ENCODE peak calls at places on chromosomes 16 and 17, in four cellular contexts. C is activated T-helper 1 cell treated with anti-CD3 and anti-CD28 coated beads, Interleukin-12 subunit alpha, Interleukin-12 subunit beta, Interleukin-2, Interleukin-4 antibody, amounts not matched to agents 30 ng/mL and 10 ng/mL and 1 ng/mL, durations not matched to agents 14 hours and 24 hours and 36 hours; P is AG08395; R is NCI-H1436 treated with DMSO at 0.1 percent for 48 hours. G is an unnamed sample.

GRCh38 chr17:20063665-20064648 is 54.8 kb downstream of the SPECC1 start:
- DNase-seq in R (no peak), P (peak), C (no peak), G (peak)

GRCh38 chr17:10033449-10033848 is 128.4 kb upstream of the RCVRN start:
- DNase-seq in C (no peak), P (no peak), R (no peak), G (no peak)

GRCh38 chr16:19696312-19696711 is 21.7 kb downstream of the KNOP1 start:
- DNase-seq in C (no peak), R (no peak), P (peak), G (no peak)

GRCh38 chr16:2475413-2476344 is 752 bp downstream of the TBC1D24 start:
- DNase-seq in P (no peak), R (no peak), C (no peak), G (no peak)

GRCh38 chr17:14670861-14671260 is 370.0 kb downstream of the HS3ST3B1 start:
- DNase-seq in R (no peak), P (no peak), C (no peak), G (peak)

GRCh38 chr16:86491643-86492030 is 18.7 kb upstream of the FOXF1 start:
- DNase-seq in P (no peak), R (no peak), C (no peak), G (no peak)

GRCh38 chr17:40832840-40833239 is 10.4 kb upstream of the KRT10 start:
- DNase-seq in R (no peak), P (no peak), C (no peak), G (no peak)

GRCh38 chr17:43601280-43602050 is 55.3 kb upstream of the ETV4 start:
- DNase-seq in R (no peak), P (no peak), C (no peak), G (no peak)

GRCh38 chr17:56548661-56549060 is 44.8 kb upstream of the NOG start:
- DNase-seq in C (no peak), R (no peak), P (no peak), G (no peak)

GRCh38 chr16:839643-840408 is 39.3 kb upstream of the GNG13 start:
- DNase-seq in R (no peak), P (no peak), C (no peak), G (no peak)

GRCh38 chr16:58820359-58820758 is 86.2 kb upstream of the GOT2 start:
- DNase-seq in C (no peak), P (no peak), R (no peak), G (no peak)

GRCh38 chr17:78128616-78129384 is at the start of gene TMC6:
- DNase-seq in R (no peak), P (no peak), C (peak), G (no peak)

GRCh38 chr17:32794533-32795246 is 82.2 kb downstream of the MYO1D start:
- DNase-seq in R (no peak), C (no peak), P (no peak), G (no peak)

GRCh38 chr17:72502111-72502939 is 381.5 kb downstream of the SOX9 start:
- DNase-seq in P (peak), C (no peak), R (no peak), G (no peak)

GRCh38 chr17:82273327-82274133 is at the start of gene CSNK1D:
- DNase-seq in C (peak), P (peak), R (peak), G (no peak)

GRCh38 chr17:55086635-55087058 is 118.1 kb downstream of the STXBP4 start:
- DNase-seq in R (no peak), P (peak), C (no peak), G (peak)

GRCh38 chr16:56861092-56861610 is 3.9 kb upstream of the SLC12A3 start:
- DNase-seq in P (no peak), C (no peak), R (no peak), G (no peak)

GRCh38 chr16:55605756-55606155 is 39.3 kb downstream of the CAPNS2 start:
- DNase-seq in R (no peak), C (no peak), P (peak), G (no peak)

G was measured in brain pericyte.